ENCODE peak calls at places on chromosomes 4 and X, in four cellular contexts. B, X, J and U are unnamed samples. For H3K27me3, the result is how much of the 10 kb centered on the place peaks cover.

GRCh38 chr4:54703182-54703581 is 45.4 kb downstream of the KIT start:
- DNase-seq in B (no peak), X (no peak), J (no peak), U (no peak)

GRCh38 chr4:178462710-178463109 is 1020.5 kb upstream of the AGA start:
- DNase-seq in B (no peak), X (no peak), J (no peak), U (no peak)

GRCh38 chr4:117491531-117491930 is 406.2 kb upstream of the TRAM1L1 start:
- DNase-seq in B (no peak), X (no peak), J (no peak), U (no peak)

GRCh38 chrX:154653048-154653401 is 354 bp downstream of the CTAG2 start:
- DNase-seq in B (no peak), X (no peak), J (no peak), U (no peak)

GRCh38 chr4:55087016-55087929 is 38.1 kb downstream of the KDR start:
- DNase-seq in B (no peak), X (no peak), J (no peak), U (no peak)

GRCh38 chrX:68114573-68115199 is 318.6 kb downstream of the OPHN1 start:
- DNase-seq in B (no peak), X (no peak), J (no peak), U (no peak)

GRCh38 chr4:56410247-56410646 is 23.0 kb upstream of the AASDH start:
- DNase-seq in B (peak), X (peak), J (no peak), U (no peak)

GRCh38 chr4:675980-676870 is 1.9 kb downstream of the MYL5 start:
- DNase-seq in B (no peak), X (no peak), J (no peak), U (no peak)

GRCh38 chr4:77820836-77821561 is 1.8 kb upstream of the CNOT6L start:
- DNase-seq in B (no peak), X (no peak), J (no peak), U (no peak)

GRCh38 chr4:30822911-30823529 is 102.9 kb downstream of the PCDH7 start:
- DNase-seq in B (no peak), X (no peak), J (no peak), U (no peak)

GRCh38 chr4:56723201-56723605 is 42.1 kb upstream of the HOPX start:
- DNase-seq in B (no peak), X (no peak), J (no peak), U (no peak)

GRCh38 chrX:129688097-129688496 is 33.3 kb upstream of the APLN start:
- DNase-seq in B (no peak), X (no peak), J (no peak), U (no peak)

GRCh38 chr4:168844261-168845039 is 165.6 kb downstream of the CBR4 start:
- DNase-seq in B (no peak), X (no peak), J (no peak), U (no peak)

GRCh38 chr4:8916251-8916913 is 44.7 kb upstream of the HMX1 start:
- DNase-seq in B (peak), X (no peak), J (peak), U (peak)

GRCh38 chrX:129976441-129976840 is 6.0 kb upstream of the BCORL1 start:
- DNase-seq in B (no peak), X (no peak), J (no peak), U (no peak)

GRCh38 chr4:1329408-1330371 is 17.3 kb upstream of the UVSSA start:
- DNase-seq in B (no peak), X (no peak), J (no peak), U (no peak)

GRCh38 chr4:1293981-1294380 is 4.3 kb downstream of the MAEA start:
- DNase-seq in B (peak), X (no peak), J (no peak), U (peak)

GRCh38 chr4:53563824-53564223 is 27.5 kb downstream of the LNX1 start:
- DNase-seq in B (no peak), X (no peak), J (peak), U (no peak)

GRCh38 chrX:150694738-150695410 is 1.7 kb downstream of the MTMR1 start:
- DNase-seq in B (no peak), X (peak), J (no peak), U (no peak)

GRCh38 chr4:182245541-182246245 is 2.5 kb downstream of the TENM3 start:
- DNase-seq in B (no peak), X (no peak), J (no peak), U (no peak)

GRCh38 chrX:101287402-101287801 is 3.7 kb downstream of the TAF7L start:
- DNase-seq in B (no peak), X (peak), J (no peak), U (no peak)

GRCh38 chrX:75746891-75747639 is 38.0 kb downstream of the MAGEE2 start:
- DNase-seq in B (peak), X (peak), J (no peak), U (no peak)

GRCh38 chr4:26050212-26050643 is 136.2 kb downstream of the SMIM20 start:
- DNase-seq in B (no peak), X (peak), J (peak), U (peak)

GRCh38 chrX:115229337-115229991 is 4.4 kb downstream of the LRCH2 start:
- DNase-seq in B (no peak), X (no peak), J (no peak), U (no peak)

GRCh38 chr4:153207561-153207960 is 3.3 kb downstream of the TRIM2 start:
- DNase-seq in B (peak), X (peak), J (no peak), U (no peak)

GRCh38 chrX:124504106-124504983 is 158.0 kb downstream of the SH2D1A start:
- DNase-seq in B (no peak), X (no peak), J (no peak), U (no peak)

GRCh38 chr4:110815950-110816349 is 193.1 kb upstream of the PITX2 start:
- DNase-seq in B (no peak), X (no peak), J (no peak), U (no peak)

GRCh38 chrX:43526878-43527277 is 129.2 kb upstream of the MAOA start:
- DNase-seq in B (no peak), X (no peak), J (no peak), U (no peak)

GRCh38 chr4:100894339-100894870 is 376.6 kb upstream of the EMCN start:
- DNase-seq in B (no peak), X (no peak), J (no peak), U (no peak)

GRCh38 chr4:52833941-52834525 is 28.1 kb upstream of the RASL11B start:
- DNase-seq in B (no peak), X (no peak), J (no peak), U (no peak)

DNA sequence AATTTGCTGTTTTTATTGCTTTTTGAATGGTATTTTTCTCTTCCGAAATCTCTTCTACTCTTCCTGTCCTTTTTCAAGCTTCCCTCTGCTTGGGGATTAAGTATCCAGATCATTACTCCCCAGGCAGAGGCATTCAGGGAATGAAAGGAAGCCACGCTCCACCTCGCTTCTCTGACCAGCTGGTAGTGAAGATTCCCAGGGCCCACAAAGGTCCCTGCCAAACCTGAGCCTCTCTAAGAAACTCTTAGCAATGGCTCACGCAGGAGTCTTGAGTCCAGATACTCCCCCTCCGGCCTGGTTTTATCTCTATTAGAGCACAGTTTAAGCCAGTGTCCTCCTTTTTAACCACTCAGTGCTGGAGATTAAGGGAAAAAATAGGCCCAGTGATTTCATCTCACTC is 51.4 kb upstream of the SOD3 start:
- DNase-seq in B (no peak), X (no peak), J (no peak), U (no peak)
- H3K27ac ChIP-seq in B (no peak), X (no peak), J (no peak), U (no peak)

DNA sequence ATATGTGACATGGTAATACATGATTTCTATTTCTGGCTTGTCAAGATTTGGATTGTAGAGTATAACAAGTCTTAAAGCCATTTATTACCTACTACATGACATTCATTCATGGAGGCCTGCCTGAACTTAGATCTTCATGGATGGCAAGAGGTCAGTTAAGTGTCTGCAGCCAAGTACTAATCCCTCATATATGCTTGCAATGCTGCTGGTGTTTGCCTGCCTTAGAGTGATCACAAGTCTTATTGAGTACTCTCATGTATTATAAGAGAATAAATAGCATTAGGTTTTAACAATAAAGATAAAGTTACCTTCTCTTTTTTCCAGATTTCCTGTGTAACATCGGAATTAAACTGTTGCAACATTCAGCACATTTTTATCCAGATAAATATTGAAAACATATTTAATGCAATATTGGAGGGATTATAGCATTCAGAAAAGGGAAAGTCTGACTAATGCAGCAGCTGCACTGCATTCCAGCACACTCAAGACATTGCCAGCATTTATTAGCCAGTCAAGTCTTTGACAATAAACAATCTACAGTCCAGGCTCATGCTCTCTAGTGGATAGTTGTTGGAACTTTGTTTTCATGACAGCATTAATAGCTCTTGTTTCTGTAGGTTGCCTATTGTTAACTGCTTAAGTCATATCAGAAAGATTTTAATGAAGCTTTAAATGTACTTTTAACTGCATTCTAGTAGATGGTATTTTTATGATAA is 737.1 kb downstream of the FAT4 start:
- DNase-seq in B (no peak), X (no peak), J (no peak), U (no peak)
- TF ChIP-seq CTCF in B (no peak), X (peak), J (no peak), U (peak)

DNA sequence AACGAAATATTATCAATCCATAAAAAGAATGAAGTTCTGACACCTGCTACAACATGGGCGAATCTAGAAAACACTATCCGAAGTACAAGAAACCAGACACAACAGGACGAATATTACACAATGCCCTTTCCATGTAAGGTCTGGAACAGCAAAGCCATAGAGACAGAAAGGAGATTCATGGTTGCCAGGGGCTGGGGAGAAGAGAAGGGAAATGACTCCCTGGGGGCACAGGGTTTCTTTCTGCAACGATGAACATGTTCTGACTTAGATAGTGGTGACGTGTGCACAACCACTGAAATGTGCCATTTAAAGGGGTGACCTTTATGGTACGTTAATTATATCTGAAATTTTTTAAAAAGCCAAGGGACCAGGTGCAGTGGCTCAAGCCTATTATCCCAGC is 28.3 kb downstream of the GPR143 start:
- DNase-seq in B (no peak), X (no peak), J (no peak), U (no peak)
- H3K27me3 ChIP-seq in B (under half), X (under half), J (under half), U (under half)

GRCh38 chr4:118760493-118760892 is 75.3 kb downstream of the METTL14 start:
- DNase-seq in B (no peak), X (no peak), J (no peak), U (no peak)

GRCh38 chr4:118761387-118762016 is 74.4 kb downstream of the SEC24D start:
- DNase-seq in B (no peak), X (no peak), J (no peak), U (no peak)

GRCh38 chr4:118760092-118760491 is 74.9 kb downstream of the METTL14 start:
- DNase-seq in B (no peak), X (no peak), J (no peak), U (no peak)

GRCh38 chr4:118762753-118763477 is 73.0 kb downstream of the SEC24D start:
- DNase-seq in B (no peak), X (no peak), J (no peak), U (no peak)

DNA sequence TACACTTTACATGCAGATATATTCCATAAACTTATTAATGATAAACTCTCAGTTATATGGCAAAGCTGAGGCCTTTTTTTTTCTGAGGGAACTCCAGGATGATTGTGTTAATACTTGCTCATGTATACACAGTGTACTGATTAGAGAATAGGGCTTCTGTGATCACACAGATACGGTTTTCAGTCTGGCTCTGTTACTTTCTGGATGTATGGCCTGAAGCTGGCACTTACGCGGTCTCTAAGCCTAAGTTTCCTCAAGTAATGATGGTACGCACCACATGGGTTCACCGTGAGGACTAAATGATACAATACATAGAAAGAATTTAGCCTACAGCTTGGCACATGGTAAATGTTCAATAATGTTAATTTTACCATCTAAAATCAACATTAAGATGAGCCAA is 73.8 kb downstream of the SEC24D start:
- DNase-seq in B (no peak), X (no peak), J (no peak), U (no peak)
- H3K27ac ChIP-seq in B (peak), X (peak), J (no peak), U (peak)